ENCODE peak calls at places on chromosomes 11 and 22, in nine cellular contexts. O is stimulated activated CD8-positive, alpha-beta memory T cell treated with anti-CD3 and anti-CD28 coated beads, Interleukin-2, amount 100 ng/mL, for 48 hours; F is AG04449; U is midbrain; B is MV-4-11; C is prostate gland; X is GF-D8; H is activated T-cell treated with anti-CD3 and anti-CD28 coated beads, Interleukin-2, amount 50 U/mL, for 72 hours; P is DMS153. K is an unnamed sample.

GRCh38 chr22:30290679-30291333 is 1.5 kb upstream of the CASTOR1 start:
- DNase-seq in O (no peak), F (no peak), B (no peak), H (no peak), C (peak), X (no peak), P (peak), U (peak), K (peak)

GRCh38 chr11:14902650-14903350 is 10.8 kb upstream of the CYP2R1 start:
- DNase-seq in B (no peak), F (no peak), U (no peak), C (no peak), H (no peak), O (no peak), P (no peak), X (no peak), K (peak)

GRCh38 chr11:108863528-108863927 is 198.7 kb downstream of the DDX10 start:
- DNase-seq in F (no peak), X (no peak), O (no peak), B (no peak), H (no peak), P (no peak), U (no peak), C (no peak), K (no peak)

GRCh38 chr22:47780281-47780875 is 1017.9 kb downstream of the TBC1D22A start:
- DNase-seq in U (no peak), P (no peak), O (no peak), F (no peak), B (no peak), X (no peak), H (no peak), C (no peak), K (no peak)

GRCh38 chr11:93330446-93330984 is at the start of gene DEUP1:
- DNase-seq in F (no peak), X (no peak), C (peak), O (no peak), H (peak), B (no peak), U (peak), P (peak), K (no peak)

GRCh38 chr22:31212783-31213626 is 907 bp downstream of the LIMK2 start:
- DNase-seq in F (no peak), P (no peak), O (no peak), C (no peak), U (no peak), B (peak), X (no peak), H (no peak), K (no peak)

GRCh38 chr11:95435192-95435591 is 204.2 kb upstream of the SESN3 start:
- DNase-seq in F (no peak), H (no peak), B (no peak), U (no peak), C (no peak), O (no peak), P (no peak), X (no peak), K (no peak)

GRCh38 chr22:20039683-20040325 is 18.9 kb downstream of the TANGO2 start:
- DNase-seq in C (peak), B (no peak), X (no peak), U (no peak), O (no peak), P (no peak), F (no peak), H (no peak), K (no peak)

GRCh38 chr11:69642913-69643632 is 2.1 kb downstream of the CCND1 start:
- DNase-seq in B (peak), H (peak), F (no peak), O (peak), U (peak), X (peak), P (peak), C (peak), K (peak)

GRCh38 chr11:12007769-12008737 is at the start of gene DKK3:
- DNase-seq in O (no peak), B (no peak), C (peak), P (no peak), X (no peak), H (no peak), U (peak), F (no peak), K (peak)

GRCh38 chr22:32123657-32124056 is 35.4 kb downstream of the C22orf42 start:
- DNase-seq in C (no peak), X (no peak), F (no peak), H (no peak), O (no peak), U (no peak), P (peak), B (no peak), K (no peak)

GRCh38 chr11:57358543-57358961 is 20.4 kb downstream of the P2RX3 start:
- DNase-seq in P (no peak), U (no peak), H (no peak), O (no peak), B (peak), C (no peak), F (no peak), X (no peak), K (no peak)

GRCh38 chr11:84901986-84902385 is 725.2 kb downstream of the DLG2 start:
- DNase-seq in O (no peak), C (no peak), P (no peak), U (no peak), X (no peak), B (no peak), H (no peak), F (peak), K (no peak)

GRCh38 chr22:43829448-43829821 is 17.3 kb upstream of the EFCAB6 start:
- DNase-seq in B (no peak), X (no peak), O (no peak), F (no peak), U (no peak), C (no peak), H (no peak), P (no peak), K (no peak)

GRCh38 chr11:29093416-29093815 is 923.4 kb downstream of the KCNA4 start:
- DNase-seq in O (no peak), H (no peak), B (no peak), X (no peak), F (peak), C (no peak), P (no peak), U (no peak), K (no peak)

GRCh38 chr11:130465259-130465658 is 16.8 kb downstream of the ADAMTS15 start:
- DNase-seq in H (no peak), C (no peak), B (peak), P (no peak), F (no peak), X (no peak), U (no peak), O (no peak), K (no peak)

GRCh38 chr11:131065435-131066295 is 149.4 kb upstream of the SNX19 start:
- DNase-seq in P (no peak), O (no peak), C (no peak), F (no peak), B (no peak), U (no peak), X (no peak), H (no peak), K (no peak)

GRCh38 chr11:125300791-125301218 is 136.3 kb downstream of the PKNOX2 start:
- DNase-seq in C (peak), H (no peak), X (no peak), U (no peak), B (no peak), O (no peak), F (no peak), P (no peak), K (peak)

GRCh38 chr11:85028329-85029101 is 598.6 kb downstream of the DLG2 start:
- DNase-seq in B (no peak), O (no peak), C (no peak), P (no peak), X (no peak), F (no peak), U (no peak), H (no peak), K (no peak)

GRCh38 chr22:43118953-43119458 is 8.5 kb downstream of the BIK start:
- DNase-seq in X (peak), U (no peak), O (no peak), H (no peak), P (peak), B (no peak), F (no peak), C (no peak), K (no peak)

GRCh38 chr11:113505541-113506375 is 30.6 kb upstream of the DRD2 start:
- DNase-seq in F (no peak), O (no peak), P (peak), C (peak), U (peak), H (no peak), B (no peak), X (peak), K (peak)

K was measured in mammary epithelial cell.